ENCODE peak calls at places on chromosomes 1 and 21, in eight cellular contexts. Y, Z, X, A, K, Q, H and R are unnamed samples.

GRCh38 chr1:8408151-8408839 is 90.4 kb downstream of the SLC45A1 start:
- DNase-seq in Y (no peak), X (no peak), Q (no peak), Z (peak; percentile 58), K (peak; percentile 66), A (no peak), H (no peak), R (peak; percentile 96)

GRCh38 chr1:6859415-6860343 is 74.4 kb downstream of the CAMTA1 start:
- DNase-seq in Z (peak; percentile 71), H (peak; percentile 73), A (no peak), X (no peak), K (peak; percentile 96), Q (no peak), Y (peak; percentile 91), R (peak; percentile 98)

GRCh38 chr1:32963746-32964460 is 706 bp downstream of the RNF19B start:
- DNase-seq in H (no peak), Q (peak; percentile 76), Z (peak; percentile 72), X (no peak), A (peak; percentile 71), Y (peak; percentile 80), K (no peak), R (no peak)

GRCh38 chr1:205375816-205376545 is 19.3 kb upstream of the KLHDC8A start:
- DNase-seq in H (peak; percentile 16), Y (peak; percentile 73), Z (peak; percentile 87), X (no peak), K (no peak), Q (no peak), A (no peak), R (peak; percentile 68)

GRCh38 chr1:117367769-117368059 is 465 bp downstream of the MAN1A2 start:
- DNase-seq in K (no peak), H (no peak), X (no peak), Z (peak; percentile 14), Q (no peak), Y (peak; percentile 13), A (peak; percentile 32), R (no peak)

GRCh38 chr1:26408604-26409003 is 2.0 kb upstream of the LIN28A start:
- DNase-seq in A (peak; percentile 58), Z (peak; percentile 87), Y (peak; percentile 50), X (peak; percentile 47), H (no peak), Q (peak; percentile 74), K (peak; percentile 49), R (peak; percentile 66)

GRCh38 chr1:112386024-112386723 is 9.8 kb upstream of the CTTNBP2NL start:
- DNase-seq in X (no peak), H (no peak), A (no peak), Q (no peak), Z (no peak), Y (no peak), K (no peak), R (no peak)

GRCh38 chr1:15430787-15431570 is 7.3 kb upstream of the CTRC start:
- DNase-seq in Y (peak; percentile 29), H (no peak), A (peak; percentile 70), Q (peak; percentile 62), K (no peak), X (peak; percentile 54), Z (peak; percentile 59), R (peak; percentile 49)

GRCh38 chr1:58358311-58358710 is 188.2 kb downstream of the OMA1 start:
- DNase-seq in H (no peak), K (no peak), Q (no peak), Z (peak; percentile 55), Y (peak; percentile 44), X (no peak), A (no peak), R (peak; percentile 52)

GRCh38 chr1:54340876-54341275 is 65.3 kb downstream of the SSBP3 start:
- DNase-seq in X (no peak), A (no peak), Q (no peak), K (no peak), H (no peak), Y (no peak), Z (no peak), R (no peak)

GRCh38 chr1:41118645-41119044 is 97.1 kb upstream of the SLFNL1 start:
- DNase-seq in H (no peak), K (no peak), Z (no peak), X (no peak), Q (no peak), Y (no peak), A (no peak), R (no peak)

GRCh38 chr1:36098650-36099365 is 10.1 kb downstream of the ADPRS start:
- DNase-seq in Q (no peak), X (no peak), K (no peak), Z (no peak), H (no peak), A (no peak), Y (no peak), R (no peak)

GRCh38 chr1:161133220-161133740 is 813 bp upstream of the DEDD start:
- DNase-seq in X (no peak), Y (no peak), H (no peak), Z (peak; percentile 23), K (no peak), Q (no peak), A (no peak), R (peak; percentile 15)

GRCh38 chr1:191371626-191372025 is 786.6 kb upstream of the RGS18 start:
- DNase-seq in Q (no peak), Y (no peak), K (no peak), H (no peak), A (no peak), Z (no peak), X (no peak), R (no peak)

GRCh38 chr1:156898151-156898550 is 4.6 kb downstream of the PEAR1 start:
- DNase-seq in A (no peak), Q (peak; percentile 64), K (peak; percentile 24), X (no peak), H (no peak), Z (peak; percentile 47), Y (peak; percentile 78), R (peak; percentile 58)

GRCh38 chr1:197181982-197182381 is 35.5 kb upstream of the ASPM start:
- DNase-seq in H (no peak), Z (no peak), X (no peak), Y (no peak), K (no peak), Q (no peak), A (peak; percentile 28), R (no peak)

GRCh38 chr1:31699341-31699891 is 4.4 kb downstream of the COL16A1 start:
- DNase-seq in A (peak; percentile 85), H (no peak), Y (no peak), X (no peak), Q (no peak), K (no peak), Z (no peak), R (no peak)

GRCh38 chr1:197911857-197912696 is 5.1 kb upstream of the LHX9 start:
- DNase-seq in A (no peak), Z (no peak), K (no peak), Q (no peak), X (no peak), Y (peak; percentile 10), H (no peak), R (no peak)

GRCh38 chr1:3799976-3800685 is 3.8 kb upstream of the LRRC47 start:
- DNase-seq in X (no peak), H (no peak), Y (no peak), Q (no peak), Z (no peak), K (no peak), A (no peak), R (no peak)

GRCh38 chr1:63915121-63915520 is 141.3 kb downstream of the ROR1 start:
- DNase-seq in Y (peak; percentile 8), Q (no peak), X (no peak), A (peak; percentile 19), Z (peak; percentile 35), K (no peak), H (no peak), R (peak; percentile 48)

GRCh38 chr1:110494522-110495406 is 24.2 kb downstream of the KCNA10 start:
- DNase-seq in H (no peak), Q (no peak), Y (peak; percentile 18), Z (no peak), A (no peak), K (no peak), X (no peak), R (no peak)

GRCh38 chr1:33903210-33903589 is 39.3 kb downstream of the HMGB4 start:
- DNase-seq in Y (peak; percentile 59), H (no peak), Z (no peak), K (no peak), X (no peak), A (no peak), Q (no peak), R (peak; percentile 84)

GRCh38 chr21:39134288-39134810 is 48.9 kb downstream of the PSMG1 start:
- DNase-seq in Z (no peak), H (no peak), Q (no peak), A (no peak), X (no peak), K (no peak), Y (no peak), R (no peak)

GRCh38 chr1:94382163-94382562 is 36.0 kb upstream of the ABCD3 start:
- DNase-seq in Z (no peak), K (no peak), H (no peak), Y (peak; percentile 45), X (no peak), A (no peak), Q (peak; percentile 7), R (no peak)

GRCh38 chr21:16419188-16419874 is 689.5 kb downstream of the USP25 start:
- DNase-seq in Y (peak; percentile 62), X (peak; percentile 25), Q (no peak), K (peak; percentile 63), H (no peak), A (no peak), Z (no peak), R (peak; percentile 93)

GRCh38 chr1:202012544-202013478 is 2.4 kb downstream of the ELF3 start:
- DNase-seq in Z (no peak), H (no peak), K (no peak), A (no peak), X (no peak), Q (no peak), Y (no peak), R (no peak)
- H3K4me3 ChIP-seq in Z (peak overlapping the region; percentile 95), H (no peak overlapping the region), K (no peak overlapping the region), A (no peak overlapping the region), X (no peak overlapping the region), Q (no peak overlapping the region), Y (peak overlapping the region; percentile 61), R (no peak overlapping the region)

DNA sequence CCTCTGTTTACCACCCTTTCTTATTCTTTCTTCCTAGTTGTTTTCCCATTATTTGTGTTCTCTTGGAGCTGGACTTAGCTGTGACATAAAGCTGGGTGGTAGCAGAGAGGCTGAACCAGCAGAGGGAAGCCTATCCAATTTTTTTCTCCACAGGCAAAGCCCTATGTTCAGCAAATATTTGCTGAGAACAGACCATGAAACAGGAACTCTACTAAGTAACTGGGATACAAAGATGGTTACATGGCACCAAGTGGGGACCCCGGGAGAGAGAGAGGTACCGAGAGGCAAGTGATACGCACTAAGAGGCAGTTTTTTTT is 6.6 kb downstream of the CFAP141 start:
- DNase-seq in Y (no peak), Z (no peak), A (no peak), X (no peak), H (no peak), K (no peak), Q (no peak), R (no peak)
- TF ChIP-seq CTCF in Y (no peak), Z (no peak), A (no peak), X (no peak), H (no peak), K (peak; percentile 25), Q (peak; percentile 7), R (no peak)

GRCh38 chr1:245717611-245718010 is 562.8 kb downstream of the KIF26B start:
- DNase-seq in H (no peak), Q (no peak), Y (no peak), Z (no peak), A (no peak), K (no peak), X (no peak), R (no peak)
- H3K4me3 ChIP-seq in H (no peak overlapping the region), Q (no peak overlapping the region), Y (no peak overlapping the region), Z (no peak overlapping the region), A (no peak overlapping the region), K (no peak overlapping the region), X (no peak overlapping the region), R (no peak overlapping the region)

GRCh38 chr1:245825128-245825901 is 670.5 kb downstream of the KIF26B start:
- DNase-seq in A (no peak), H (no peak), K (no peak), Q (peak; percentile 4), Y (no peak), X (no peak), Z (peak; percentile 20), R (peak; percentile 26)
- TF ChIP-seq CTCF in A (no peak), H (no peak), K (peak; percentile 15), Q (no peak), Y (no peak), X (no peak), Z (peak; percentile 39), R (peak; percentile 12)